ENCODE peak calls at places on chromosomes 6 and 20, in nine cellular contexts. One of them, this sample, is unnamed.

GRCh38 chr6:55960344-55960743 is 85.0 kb upstream of the BMP5 start:
- DNase-seq in cardiac muscle cell: no peak
- DNase-seq in heart left ventricle: no peak
- DNase-seq in CD8-positive, alpha-beta memory T cell: no peak
- DNase-seq in pancreas: no peak
- DNase-seq in psoas muscle: no peak
- DNase-seq in colonic mucosa: no peak
- DNase-seq in DND-41: no peak
- DNase-seq in stomach: no peak
- DNase-seq in this sample: no peak

GRCh38 chr6:167113935-167114910 is 8.7 kb upstream of the CCR6 start:
- DNase-seq in cardiac muscle cell: no peak
- DNase-seq in heart left ventricle: no peak
- DNase-seq in CD8-positive, alpha-beta memory T cell: peak; percentile 74
- DNase-seq in pancreas: no peak
- DNase-seq in psoas muscle: no peak
- DNase-seq in colonic mucosa: no peak
- DNase-seq in DND-41: no peak
- DNase-seq in stomach: no peak
- DNase-seq in this sample: no peak

GRCh38 chr20:23048283-23049200 is 930 bp downstream of the THBD start:
- DNase-seq in cardiac muscle cell: peak; percentile 40
- DNase-seq in heart left ventricle: peak; percentile 70
- DNase-seq in CD8-positive, alpha-beta memory T cell: no peak
- DNase-seq in pancreas: no peak
- DNase-seq in psoas muscle: peak; percentile 79
- DNase-seq in colonic mucosa: peak; percentile 32
- DNase-seq in DND-41: no peak
- DNase-seq in stomach: peak; percentile 79
- DNase-seq in this sample: peak; percentile 71

GRCh38 chr6:106141441-106142237 is 55.5 kb downstream of the PRDM1 start:
- DNase-seq in cardiac muscle cell: no peak
- DNase-seq in heart left ventricle: no peak
- DNase-seq in CD8-positive, alpha-beta memory T cell: no peak
- DNase-seq in pancreas: no peak
- DNase-seq in psoas muscle: no peak
- DNase-seq in colonic mucosa: no peak
- DNase-seq in DND-41: peak; percentile 62
- DNase-seq in stomach: no peak
- DNase-seq in this sample: no peak

GRCh38 chr6:118468682-118469465 is 79.2 kb upstream of the PLN start:
- DNase-seq in cardiac muscle cell: peak; percentile 8
- DNase-seq in heart left ventricle: no peak
- DNase-seq in CD8-positive, alpha-beta memory T cell: no peak
- DNase-seq in pancreas: no peak
- DNase-seq in psoas muscle: no peak
- DNase-seq in colonic mucosa: no peak
- DNase-seq in DND-41: no peak
- DNase-seq in stomach: no peak
- DNase-seq in this sample: no peak

GRCh38 chr6:9657994-9658393 is 756.9 kb downstream of the TFAP2A start:
- DNase-seq in cardiac muscle cell: no peak
- DNase-seq in heart left ventricle: no peak
- DNase-seq in CD8-positive, alpha-beta memory T cell: no peak
- DNase-seq in pancreas: no peak
- DNase-seq in psoas muscle: no peak
- DNase-seq in colonic mucosa: no peak
- DNase-seq in DND-41: no peak
- DNase-seq in stomach: no peak
- DNase-seq in this sample: no peak

GRCh38 chr6:47371139-47371874 is 61.6 kb upstream of the TNFRSF21 start:
- DNase-seq in cardiac muscle cell: peak; percentile 32
- DNase-seq in heart left ventricle: no peak
- DNase-seq in CD8-positive, alpha-beta memory T cell: no peak
- DNase-seq in pancreas: no peak
- DNase-seq in psoas muscle: no peak
- DNase-seq in colonic mucosa: no peak
- DNase-seq in DND-41: no peak
- DNase-seq in stomach: no peak
- DNase-seq in this sample: no peak

GRCh38 chr6:3879194-3879952 is 30.2 kb downstream of the FAM50B start:
- DNase-seq in cardiac muscle cell: no peak
- DNase-seq in heart left ventricle: no peak
- DNase-seq in CD8-positive, alpha-beta memory T cell: no peak
- DNase-seq in pancreas: no peak
- DNase-seq in psoas muscle: no peak
- DNase-seq in colonic mucosa: no peak
- DNase-seq in DND-41: no peak
- DNase-seq in stomach: no peak
- DNase-seq in this sample: no peak

GRCh38 chr6:110645685-110646418 is 169.4 kb downstream of the CDK19 start:
- DNase-seq in cardiac muscle cell: no peak
- DNase-seq in heart left ventricle: no peak
- DNase-seq in CD8-positive, alpha-beta memory T cell: no peak
- DNase-seq in pancreas: no peak
- DNase-seq in psoas muscle: no peak
- DNase-seq in colonic mucosa: no peak
- DNase-seq in DND-41: no peak
- DNase-seq in stomach: no peak
- DNase-seq in this sample: no peak

GRCh38 chr6:37279366-37280134 is 21.6 kb upstream of the TMEM217 start:
- DNase-seq in cardiac muscle cell: peak; percentile 87
- DNase-seq in heart left ventricle: no peak
- DNase-seq in CD8-positive, alpha-beta memory T cell: no peak
- DNase-seq in pancreas: no peak
- DNase-seq in psoas muscle: peak; percentile 45
- DNase-seq in colonic mucosa: no peak
- DNase-seq in DND-41: no peak
- DNase-seq in stomach: no peak
- DNase-seq in this sample: no peak

DNA sequence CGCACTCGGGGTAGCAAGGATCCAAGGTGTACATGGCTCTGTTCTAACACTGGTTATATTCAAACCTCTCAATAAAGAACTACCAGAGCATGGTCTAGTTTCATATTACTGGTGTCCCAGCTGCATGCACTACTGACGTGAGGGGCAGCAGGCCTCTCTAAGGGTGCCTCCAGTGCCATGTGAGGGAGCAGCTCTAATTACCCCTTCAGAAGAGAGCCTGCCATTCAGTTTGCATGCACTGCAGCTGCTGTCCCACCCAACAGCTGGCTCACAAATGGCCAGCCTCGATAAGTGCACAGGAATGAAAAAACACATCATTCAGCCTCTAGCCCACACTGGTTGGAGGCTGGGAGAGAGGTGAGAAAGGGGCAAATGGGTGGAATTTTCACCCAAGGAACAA is 85.2 kb downstream of the SMLR1 start:
- DNase-seq in cardiac muscle cell: no peak
- DNase-seq in heart left ventricle: no peak
- DNase-seq in CD8-positive, alpha-beta memory T cell: no peak
- DNase-seq in pancreas: no peak
- DNase-seq in psoas muscle: no peak
- DNase-seq in colonic mucosa: no peak
- DNase-seq in DND-41: no peak
- DNase-seq in stomach: no peak
- DNase-seq in this sample: no peak
- H3K27ac ChIP-seq in cardiac muscle cell: no peak overlapping the region
- H3K27ac ChIP-seq in heart left ventricle: no peak overlapping the region
- H3K27ac ChIP-seq in CD8-positive, alpha-beta memory T cell: no peak overlapping the region
- H3K27ac ChIP-seq in pancreas: no peak overlapping the region
- H3K27ac ChIP-seq in psoas muscle: no peak overlapping the region
- H3K27ac ChIP-seq in colonic mucosa: no peak overlapping the region
- H3K27ac ChIP-seq in DND-41: no peak overlapping the region
- H3K27ac ChIP-seq in stomach: no peak overlapping the region
- H3K27ac ChIP-seq in this sample: no peak overlapping the region

DNA sequence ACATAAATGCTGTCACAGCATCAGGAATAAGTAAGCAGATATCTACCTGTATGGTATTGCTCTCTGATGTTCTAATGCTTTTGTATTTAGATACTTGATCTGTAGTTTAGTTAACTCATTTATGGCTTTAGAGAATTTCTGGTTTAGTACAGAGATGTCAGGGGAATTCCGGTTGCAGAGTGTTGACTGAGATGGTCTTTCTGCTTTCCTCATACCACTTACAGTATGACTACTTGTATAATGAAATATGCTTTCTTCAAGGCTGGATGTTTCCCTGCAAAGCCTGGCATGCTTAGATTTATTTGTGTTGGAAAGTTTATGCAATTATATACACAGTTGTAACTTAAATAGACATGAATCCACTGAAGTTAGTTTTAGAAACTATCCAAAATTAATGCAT is 278.4 kb downstream of the CDH26 start:
- DNase-seq in cardiac muscle cell: no peak
- DNase-seq in heart left ventricle: no peak
- DNase-seq in CD8-positive, alpha-beta memory T cell: no peak
- DNase-seq in pancreas: no peak
- DNase-seq in psoas muscle: no peak
- DNase-seq in colonic mucosa: no peak
- DNase-seq in DND-41: no peak
- DNase-seq in stomach: no peak
- DNase-seq in this sample: no peak
- H3K9me3 ChIP-seq in cardiac muscle cell: no peaks in the 10 kb centered on the region
- H3K9me3 ChIP-seq in heart left ventricle: no peaks in the 10 kb centered on the region
- H3K9me3 ChIP-seq in CD8-positive, alpha-beta memory T cell: no peaks in the 10 kb centered on the region
- H3K9me3 ChIP-seq in pancreas: no peaks in the 10 kb centered on the region
- H3K9me3 ChIP-seq in psoas muscle: no peaks in the 10 kb centered on the region
- H3K9me3 ChIP-seq in colonic mucosa: no peaks in the 10 kb centered on the region
- H3K9me3 ChIP-seq in DND-41: no peaks in the 10 kb centered on the region
- H3K9me3 ChIP-seq in stomach: no peaks in the 10 kb centered on the region
- H3K9me3 ChIP-seq in this sample: no peaks in the 10 kb centered on the region

DNA sequence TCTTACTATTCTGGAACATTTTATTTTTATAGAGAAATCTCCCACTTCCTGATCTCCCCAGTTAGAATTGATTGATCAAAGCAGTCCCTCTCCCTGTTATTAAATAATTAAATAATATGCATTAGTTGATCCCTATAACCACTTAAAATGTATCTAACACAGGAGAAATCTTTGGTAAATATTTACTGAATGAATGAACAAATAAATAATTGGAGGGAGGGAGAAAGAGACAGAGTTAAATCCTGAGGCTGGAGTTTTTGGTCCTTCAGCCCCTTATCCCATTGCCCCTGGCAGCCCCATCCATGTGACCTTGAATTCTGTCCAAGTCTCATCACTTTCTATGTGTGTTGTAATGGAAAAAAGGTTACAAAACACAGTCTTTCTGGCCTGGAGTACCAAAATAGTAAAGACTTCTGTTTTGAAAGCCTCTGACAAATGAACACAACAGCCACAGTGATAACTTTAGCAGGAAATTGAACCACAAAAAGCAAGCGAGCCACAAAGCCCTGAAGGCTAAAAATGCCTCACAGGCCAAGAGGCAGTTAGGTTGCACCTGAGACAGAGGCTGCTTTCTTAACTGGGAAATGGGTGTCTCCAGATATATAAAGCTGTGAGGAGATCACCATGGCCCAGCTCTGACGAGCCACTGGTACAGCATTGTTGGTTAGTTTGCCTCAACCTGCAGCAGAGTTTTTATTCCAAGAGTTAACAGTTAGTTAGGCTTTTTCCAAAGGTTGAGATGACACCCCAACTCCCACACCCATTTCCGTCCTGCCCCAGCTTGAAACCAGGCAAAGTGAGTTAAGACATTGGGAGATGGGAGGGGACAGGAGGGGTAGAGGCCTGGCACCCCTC is 11.3 kb downstream of the NT5E start:
- DNase-seq in cardiac muscle cell: peak; percentile 89
- DNase-seq in heart left ventricle: no peak
- DNase-seq in CD8-positive, alpha-beta memory T cell: peak; percentile 8
- DNase-seq in pancreas: no peak
- DNase-seq in psoas muscle: no peak
- DNase-seq in colonic mucosa: no peak
- DNase-seq in DND-41: peak; percentile 30
- DNase-seq in stomach: no peak
- DNase-seq in this sample: no peak
- H3K27ac ChIP-seq in cardiac muscle cell: no peak overlapping the region
- H3K27ac ChIP-seq in heart left ventricle: peak overlapping the region; percentile 66
- H3K27ac ChIP-seq in CD8-positive, alpha-beta memory T cell: peak overlapping the region; percentile 18
- H3K27ac ChIP-seq in pancreas: no peak overlapping the region
- H3K27ac ChIP-seq in psoas muscle: peak overlapping the region; percentile 41
- H3K27ac ChIP-seq in colonic mucosa: no peak overlapping the region
- H3K27ac ChIP-seq in DND-41: no peak overlapping the region
- H3K27ac ChIP-seq in stomach: peak overlapping the region; percentile 60
- H3K27ac ChIP-seq in this sample: peak overlapping the region; percentile 50

GRCh38 chr20:31425797-31426196 is 14.6 kb upstream of the DEFB123 start:
- DNase-seq in cardiac muscle cell: no peak
- DNase-seq in heart left ventricle: no peak
- DNase-seq in CD8-positive, alpha-beta memory T cell: no peak
- DNase-seq in pancreas: no peak
- DNase-seq in psoas muscle: no peak
- DNase-seq in colonic mucosa: no peak
- DNase-seq in DND-41: no peak
- DNase-seq in stomach: no peak
- DNase-seq in this sample: no peak

DNA sequence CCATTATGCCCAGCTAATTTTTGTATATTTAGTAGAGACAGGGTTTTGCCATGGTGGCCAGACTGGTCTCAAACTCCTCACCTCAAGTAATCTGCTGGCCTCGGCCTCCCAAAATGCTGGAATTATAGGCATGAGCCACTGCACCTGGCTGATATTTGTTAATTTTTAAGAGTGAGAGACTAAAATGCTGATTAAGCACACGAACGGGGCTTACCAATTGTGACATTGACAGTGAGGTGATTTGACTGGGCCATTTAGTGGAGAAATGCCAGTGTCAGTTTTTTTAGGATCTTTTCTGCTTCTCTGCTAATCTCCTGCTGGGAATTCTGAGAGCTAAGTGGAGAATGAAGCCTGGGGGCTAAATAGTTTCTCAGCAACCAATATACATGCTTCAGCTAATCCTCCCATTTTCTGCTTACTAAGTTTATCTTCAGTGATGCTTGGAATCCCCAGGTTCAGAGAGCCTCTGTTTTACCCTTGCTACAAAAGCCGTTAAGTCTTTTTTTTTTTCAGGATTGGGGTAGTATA is 9.8 kb upstream of the DEFB123 start:
- DNase-seq in cardiac muscle cell: no peak
- DNase-seq in heart left ventricle: no peak
- DNase-seq in CD8-positive, alpha-beta memory T cell: no peak
- DNase-seq in pancreas: no peak
- DNase-seq in psoas muscle: no peak
- DNase-seq in colonic mucosa: no peak
- DNase-seq in DND-41: no peak
- DNase-seq in stomach: no peak
- DNase-seq in this sample: no peak
- H3K9me3 ChIP-seq in cardiac muscle cell: no peaks in the 10 kb centered on the region
- H3K9me3 ChIP-seq in heart left ventricle: no peaks in the 10 kb centered on the region
- H3K9me3 ChIP-seq in CD8-positive, alpha-beta memory T cell: no peaks in the 10 kb centered on the region
- H3K9me3 ChIP-seq in pancreas: no peaks in the 10 kb centered on the region
- H3K9me3 ChIP-seq in psoas muscle: no peaks in the 10 kb centered on the region
- H3K9me3 ChIP-seq in colonic mucosa: no peaks in the 10 kb centered on the region
- H3K9me3 ChIP-seq in DND-41: no peaks in the 10 kb centered on the region
- H3K9me3 ChIP-seq in stomach: peaks cover 10% of the 10 kb centered on the region
- H3K9me3 ChIP-seq in this sample: no peaks in the 10 kb centered on the region

GRCh38 chr20:17587831-17588230 is 18.0 kb downstream of the DSTN start:
- DNase-seq in cardiac muscle cell: no peak
- DNase-seq in heart left ventricle: no peak
- DNase-seq in CD8-positive, alpha-beta memory T cell: no peak
- DNase-seq in pancreas: no peak
- DNase-seq in psoas muscle: no peak
- DNase-seq in colonic mucosa: no peak
- DNase-seq in DND-41: no peak
- DNase-seq in stomach: no peak
- DNase-seq in this sample: no peak
- H3K27ac ChIP-seq in cardiac muscle cell: peak overlapping the region; percentile 96
- H3K27ac ChIP-seq in heart left ventricle: peak overlapping the region; percentile 6
- H3K27ac ChIP-seq in CD8-positive, alpha-beta memory T cell: no peak overlapping the region
- H3K27ac ChIP-seq in pancreas: no peak overlapping the region
- H3K27ac ChIP-seq in psoas muscle: no peak overlapping the region
- H3K27ac ChIP-seq in colonic mucosa: no peak overlapping the region
- H3K27ac ChIP-seq in DND-41: no peak overlapping the region
- H3K27ac ChIP-seq in stomach: peak overlapping the region; percentile 79
- H3K27ac ChIP-seq in this sample: no peak overlapping the region